ENCODE peak calls at places on chromosomes 4 and X, in seven cellular contexts. N is sigmoid colon; X is AG09309; E is CD4-positive, alpha-beta T cell; F is osteocyte; I is retinal pigment epithelial cell; R is heart left ventricle. S is an unnamed sample.

GRCh38 chr4:155164705-155165104 is 43.7 kb upstream of the NPY2R start:
- DNase-seq in N (no peak), X (no peak), E (no peak), F (no peak), I (peak), R (no peak), S (no peak)

GRCh38 chr4:22473268-22473667 is 42.6 kb downstream of the ADGRA3 start:
- DNase-seq in N (no peak), X (peak), E (no peak), F (no peak), I (no peak), R (no peak), S (no peak)

GRCh38 chrX:124098089-124098488 is 136.6 kb downstream of the STAG2 start:
- DNase-seq in N (no peak), X (peak), E (no peak), F (no peak), I (peak), R (no peak), S (no peak)

GRCh38 chrX:125172531-125172930 is 147.1 kb upstream of the TEX13C start:
- DNase-seq in N (no peak), X (no peak), E (no peak), F (no peak), I (no peak), R (no peak), S (no peak)

GRCh38 chrX:53918697-53919096 is 125.6 kb downstream of the PHF8 start:
- DNase-seq in N (no peak), X (no peak), E (no peak), F (peak), I (peak), R (no peak), S (no peak)

GRCh38 chrX:66162331-66162822 is 1.7 kb upstream of the HEPH start:
- DNase-seq in N (no peak), X (no peak), E (no peak), F (no peak), I (no peak), R (no peak), S (no peak)

GRCh38 chrX:128106630-128107029 is 54.4 kb upstream of the ACTRT1 start:
- DNase-seq in N (no peak), X (no peak), E (no peak), F (no peak), I (no peak), R (no peak), S (no peak)

GRCh38 chrX:13893826-13894225 is 76.9 kb upstream of the GPM6B start:
- DNase-seq in N (no peak), X (no peak), E (no peak), F (no peak), I (no peak), R (peak), S (no peak)

GRCh38 chr4:4677825-4678522 is 136.1 kb upstream of the STX18 start:
- DNase-seq in N (no peak), X (peak), E (no peak), F (no peak), I (no peak), R (no peak), S (no peak)

GRCh38 chrX:23332101-23332887 is 2.4 kb upstream of the PTCHD1 start:
- DNase-seq in N (no peak), X (no peak), E (no peak), F (no peak), I (no peak), R (peak), S (no peak)

GRCh38 chrX:53194308-53194707 is 30.7 kb downstream of the KDM5C start:
- DNase-seq in N (no peak), X (no peak), E (no peak), F (peak), I (no peak), R (no peak), S (no peak)

DNA sequence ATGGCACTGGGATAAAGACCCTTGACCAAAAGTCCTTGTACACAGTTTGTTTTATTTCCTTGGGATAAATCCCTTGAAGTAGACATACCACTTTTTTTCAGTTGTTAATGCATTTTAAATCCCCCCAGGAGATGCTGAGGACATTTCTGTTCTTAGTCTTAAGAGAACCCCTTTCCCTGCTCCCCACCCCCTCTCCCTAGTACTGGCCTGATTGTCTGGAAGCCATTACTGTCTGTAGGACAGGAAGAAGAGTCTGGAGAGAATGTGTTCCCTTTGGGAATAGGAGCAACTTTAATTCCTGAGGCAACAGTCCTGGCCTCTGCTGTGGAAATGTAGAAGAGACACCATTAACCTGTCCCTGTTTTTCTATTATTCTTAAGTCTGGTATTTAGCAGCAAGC is 52.3 kb upstream of the TMEM131L start:
- DNase-seq in N (no peak), X (no peak), E (no peak), F (peak), I (no peak), R (no peak), S (no peak)
- TF ChIP-seq CTCF in N (no peak), X (no peak), E (no peak), F (no peak), I (no peak), R (no peak), S (no peak)

GRCh38 chrX:101009086-101009485 is 39.6 kb downstream of the ARL13A start:
- DNase-seq in N (no peak), X (no peak), E (no peak), F (no peak), I (no peak), R (no peak), S (no peak)
- TF ChIP-seq CTCF in N (no peak), X (no peak), E (no peak), F (no peak), I (no peak), R (no peak), S (no peak)

GRCh38 chr4:110970642-110971041 is 347.8 kb upstream of the PITX2 start:
- DNase-seq in N (no peak), X (no peak), E (no peak), F (no peak), I (no peak), R (no peak), S (no peak)
- TF ChIP-seq CTCF in N (no peak), X (peak), E (no peak), F (peak), I (peak), R (no peak), S (no peak)

GRCh38 chrX:300334-300733 is 18.3 kb downstream of the GTPBP6 start:
- DNase-seq in N (no peak), X (no peak), E (no peak), F (no peak), I (no peak), R (no peak), S (no peak)
- TF ChIP-seq CTCF in N (no peak), X (no peak), E (no peak), F (no peak), I (no peak), R (no peak), S (no peak)

S was measured in natural killer cell.